ENCODE peak calls at places on chromosomes 7 and 10, in seven cellular contexts. E, U, C, A, B, I and N are unnamed samples.

GRCh38 chr7:114530074-114530611 is 115.5 kb downstream of the FOXP2 start:
- DNase-seq in E (no peak), U (no peak), C (no peak), A (no peak), B (no peak), I (peak; percentile 68), N (no peak)

GRCh38 chr10:27513451-27514191 is 9.5 kb downstream of the RAB18 start:
- DNase-seq in E (no peak), U (no peak), C (no peak), A (no peak), B (no peak), I (peak; percentile 53), N (peak; percentile 40)

GRCh38 chr7:128739048-128739962 is at the start of gene CALU:
- DNase-seq in E (peak; percentile 97), U (peak; percentile 97), C (peak; percentile 93), A (peak; percentile 99), B (peak; percentile 57), I (peak; percentile 99), N (peak; percentile 79)

GRCh38 chr7:137983308-137984008 is 18.4 kb downstream of the CREB3L2 start:
- DNase-seq in E (no peak), U (no peak), C (no peak), A (no peak), B (no peak), I (no peak), N (no peak)

GRCh38 chr10:93947055-93947454 is 46.7 kb upstream of the PLCE1 start:
- DNase-seq in E (no peak), U (no peak), C (no peak), A (no peak), B (no peak), I (peak; percentile 73), N (peak; percentile 40)

GRCh38 chr10:14665304-14665703 is 109.4 kb downstream of the FAM107B start:
- DNase-seq in E (no peak), U (no peak), C (no peak), A (no peak), B (no peak), I (peak; percentile 21), N (no peak)

GRCh38 chr10:63491558-63492316 is 26.0 kb upstream of the JMJD1C start:
- DNase-seq in E (no peak), U (no peak), C (peak; percentile 45), A (peak; percentile 70), B (no peak), I (peak; percentile 82), N (peak; percentile 77)

GRCh38 chr10:105292236-105292635 is 651.1 kb downstream of the SORCS3 start:
- DNase-seq in E (no peak), U (no peak), C (no peak), A (no peak), B (peak; percentile 13), I (no peak), N (no peak)

GRCh38 chr7:108294595-108294994 is 161.6 kb downstream of the NRCAM start:
- DNase-seq in E (no peak), U (no peak), C (no peak), A (no peak), B (no peak), I (no peak), N (no peak)

GRCh38 chr10:30057421-30057841 is 2.0 kb downstream of the JCAD start:
- DNase-seq in E (no peak), U (no peak), C (no peak), A (no peak), B (no peak), I (no peak), N (no peak)

GRCh38 chr10:79049931-79050895 is 18.6 kb upstream of the ZMIZ1 start:
- DNase-seq in E (peak; percentile 49), U (no peak), C (no peak), A (peak; percentile 37), B (no peak), I (peak; percentile 49), N (no peak)

GRCh38 chr10:132096223-132096622 is 30.5 kb downstream of the JAKMIP3 start:
- DNase-seq in E (no peak), U (peak; percentile 28), C (no peak), A (no peak), B (no peak), I (peak; percentile 19), N (no peak)

GRCh38 chr10:1638889-1639418 is 98.4 kb downstream of the ADARB2 start:
- DNase-seq in E (no peak), U (peak; percentile 34), C (no peak), A (no peak), B (no peak), I (no peak), N (no peak)

GRCh38 chr10:1526427-1527055 is 210.8 kb downstream of the ADARB2 start:
- DNase-seq in E (no peak), U (no peak), C (no peak), A (peak; percentile 44), B (no peak), I (no peak), N (no peak)

GRCh38 chr7:121488251-121488650 is 92.1 kb upstream of the FAM3C start:
- DNase-seq in E (no peak), U (no peak), C (no peak), A (no peak), B (no peak), I (no peak), N (no peak)

GRCh38 chr7:28581351-28581750 is 169.0 kb downstream of the CREB5 start:
- DNase-seq in E (no peak), U (no peak), C (no peak), A (no peak), B (no peak), I (no peak), N (no peak)

GRCh38 chr10:25061125-25061524 is 44.7 kb downstream of the THNSL1 start:
- DNase-seq in E (no peak), U (no peak), C (no peak), A (no peak), B (no peak), I (no peak), N (no peak)

GRCh38 chr10:25063157-25063556 is 46.7 kb downstream of the THNSL1 start:
- DNase-seq in E (no peak), U (no peak), C (no peak), A (no peak), B (no peak), I (no peak), N (no peak)

GRCh38 chr10:25059990-25060389 is 43.6 kb downstream of the THNSL1 start:
- DNase-seq in E (peak; percentile 71), U (peak; percentile 82), C (peak; percentile 65), A (no peak), B (peak; percentile 51), I (peak; percentile 84), N (peak; percentile 45)

GRCh38 chr10:25063644-25064043 is 47.2 kb downstream of the THNSL1 start:
- DNase-seq in E (no peak), U (no peak), C (no peak), A (no peak), B (no peak), I (no peak), N (no peak)

DNA sequence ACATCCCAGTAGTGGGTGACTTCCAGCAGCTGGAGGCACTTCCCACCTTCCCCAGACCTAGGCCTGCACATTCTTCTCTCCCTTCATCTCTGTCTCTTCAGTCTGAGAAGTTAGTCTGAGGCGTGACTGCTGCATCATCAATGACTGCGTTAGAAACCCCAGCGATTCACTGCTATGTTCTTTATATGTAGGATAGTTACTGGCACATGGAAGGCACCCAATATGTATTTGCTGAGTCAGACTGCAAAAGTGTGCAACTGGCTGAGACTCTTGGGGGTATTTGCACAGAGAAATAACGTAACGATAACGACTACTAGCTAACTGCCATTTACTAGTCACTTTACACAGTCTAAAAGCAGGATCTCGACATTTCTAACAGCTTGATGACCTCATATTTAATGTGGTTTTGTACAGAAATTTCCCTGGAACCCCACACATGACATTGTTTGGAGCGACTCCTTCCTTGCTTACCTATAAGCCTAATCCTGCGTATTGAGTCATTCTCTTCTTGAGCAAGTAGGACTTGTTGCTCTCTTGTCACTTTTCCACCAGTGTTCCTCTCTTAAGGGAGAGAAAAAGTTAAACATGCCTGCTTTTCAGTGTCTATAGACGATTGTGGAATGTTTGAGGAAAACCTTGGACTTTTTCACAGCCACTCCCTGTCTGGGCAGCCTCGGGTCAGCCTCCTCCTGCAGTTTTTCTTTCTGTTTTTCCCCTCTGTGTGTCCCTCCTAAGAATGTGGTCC is 45.5 kb downstream of the THNSL1 start:
- DNase-seq in E (no peak), U (no peak), C (no peak), A (no peak), B (no peak), I (no peak), N (no peak)
- H3K4me3 ChIP-seq in E (no peak overlapping the region), U (no peak overlapping the region), C (no peak overlapping the region), A (no peak overlapping the region), B (peak overlapping the region; percentile 39), I (no peak overlapping the region), N (no peak overlapping the region)

DNA sequence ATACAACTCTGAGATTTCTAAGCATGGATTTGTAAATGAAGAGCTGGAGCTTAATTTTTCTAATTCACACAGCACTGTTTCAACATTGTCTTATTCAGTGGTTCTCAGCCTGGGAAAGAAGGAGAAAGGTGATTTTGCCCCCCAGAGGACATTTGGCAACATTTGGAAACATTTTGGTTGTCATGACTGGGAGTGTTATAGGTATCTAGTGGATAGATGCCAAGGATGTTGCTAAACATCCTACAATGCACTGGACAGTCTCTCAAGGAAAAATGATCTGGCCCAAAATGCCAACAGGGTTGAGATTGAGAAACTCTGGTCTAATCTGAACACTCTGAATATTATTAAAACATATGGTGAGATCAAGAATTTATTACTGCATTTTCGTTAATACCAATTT is 3.8 kb upstream of the CAV2 start:
- DNase-seq in E (no peak), U (no peak), C (no peak), A (no peak), B (no peak), I (peak; percentile 71), N (no peak)
- TF ChIP-seq CTCF in E (no peak), U (no peak), C (no peak), A (no peak), B (no peak), I (no peak), N (no peak)

DNA sequence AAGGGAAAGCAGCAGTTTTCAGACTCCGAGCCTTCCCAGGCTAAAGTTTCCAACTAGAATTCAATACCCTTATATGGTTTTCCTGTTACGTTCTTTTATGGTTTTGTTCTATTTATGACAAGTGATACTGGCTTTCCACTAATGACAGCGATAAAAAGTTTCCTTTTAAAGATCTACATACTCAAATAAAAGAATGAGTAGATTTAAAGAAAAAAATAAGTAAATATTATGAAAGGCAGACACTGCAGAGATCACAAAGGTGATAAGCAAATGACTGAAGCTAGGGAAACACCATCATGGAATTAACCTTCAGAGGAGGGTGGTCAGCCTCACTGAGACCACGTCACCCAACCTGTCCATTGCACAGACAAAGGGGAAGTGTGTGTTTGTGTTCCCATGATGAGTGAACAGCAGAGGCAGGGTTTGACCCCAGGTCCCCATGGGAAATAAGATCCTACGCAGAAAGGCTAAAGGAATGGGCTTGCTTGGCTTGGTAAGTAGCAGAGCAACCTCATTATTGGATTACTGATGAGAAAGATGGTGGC is 4.0 kb downstream of the VSIR start:
- DNase-seq in E (no peak), U (no peak), C (no peak), A (no peak), B (no peak), I (peak; percentile 49), N (no peak)
- H3K4me3 ChIP-seq in E (peak overlapping the region; percentile 19), U (peak overlapping the region; percentile 70), C (peak overlapping the region; percentile 7), A (peak overlapping the region; percentile 34), B (no peak overlapping the region), I (peak overlapping the region; percentile 25), N (no peak overlapping the region)

DNA sequence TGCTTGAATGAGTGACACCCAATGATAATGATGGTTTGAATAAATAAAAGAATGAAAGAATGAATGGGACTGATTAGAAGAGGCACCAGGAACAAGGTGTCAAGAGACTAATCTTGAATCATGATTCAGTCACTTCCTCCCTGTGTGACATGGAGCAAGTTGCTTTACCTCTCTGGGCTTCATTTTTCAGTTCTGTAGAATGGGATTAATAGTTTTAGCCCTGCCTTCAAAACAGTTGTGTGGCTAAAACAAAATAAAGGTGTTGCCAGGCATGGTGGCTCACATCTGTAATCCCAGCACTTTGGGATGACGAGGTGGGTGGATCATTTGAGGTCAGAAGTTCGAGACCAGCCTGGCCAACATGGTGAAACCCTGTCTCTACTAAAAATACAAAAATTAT is 37.6 kb downstream of the MYL10 start:
- DNase-seq in E (no peak), U (no peak), C (no peak), A (no peak), B (no peak), I (no peak), N (no peak)
- TF ChIP-seq CTCF in E (no peak), U (no peak), C (no peak), A (no peak), B (no peak), I (no peak), N (no peak)